ENCODE peak calls at places on chromosome 22, in four cellular contexts. H is stomach; M is adipocyte; P is activated naive CD8-positive, alpha-beta T cell treated with anti-CD3 and anti-CD28 coated beads, Interleukin-2, amount 10 ng/mL, durations not matched to agents 7 days and 5 days. V is an unnamed sample.

GRCh38 chr22:45225732-45226560 is 14.7 kb downstream of the KIAA0930 start:
- DNase-seq in H (no peak), M (peak), P (no peak), V (peak)

GRCh38 chr22:46803031-46803880 is 40.8 kb downstream of the TBC1D22A start:
- DNase-seq in H (peak), M (peak), P (peak), V (peak)

GRCh38 chr22:29308791-29309262 is 2.4 kb downstream of the GAS2L1 start:
- DNase-seq in H (no peak), M (peak), P (peak), V (peak)

GRCh38 chr22:46076651-46077339 is 73.5 kb upstream of the PPARA start:
- DNase-seq in P (no peak), M (peak), H (peak), V (peak)

GRCh38 chr22:30235687-30236170 is 10.8 kb downstream of the LIF start:
- DNase-seq in P (no peak), H (no peak), M (peak), V (peak)

GRCh38 chr22:43859621-43860020 is 2.7 kb downstream of the SULT4A1 start:
- DNase-seq in H (no peak), P (no peak), M (no peak), V (no peak)

GRCh38 chr22:36184433-36185035 is 17.1 kb downstream of the APOL4 start:
- DNase-seq in P (no peak), H (no peak), M (peak), V (peak)

GRCh38 chr22:20963201-20964052 is 3.6 kb upstream of the AIFM3 start:
- DNase-seq in P (no peak), M (no peak), H (no peak), V (no peak)

GRCh38 chr22:35436421-35436820 is 36.5 kb downstream of the MCM5 start:
- DNase-seq in H (no peak), P (no peak), M (no peak), V (no peak)

GRCh38 chr22:46070215-46070721 is 80.1 kb upstream of the PPARA start:
- DNase-seq in P (peak), M (peak), H (peak), V (peak)

GRCh38 chr22:43249789-43250188 is 62.9 kb upstream of the TTLL12 start:
- DNase-seq in P (no peak), M (no peak), H (no peak), V (no peak)

GRCh38 chr22:49632199-49633009 is 195.3 kb downstream of the BRD1 start:
- DNase-seq in P (peak), H (peak), M (peak), V (peak)

GRCh38 chr22:31243339-31244043 is 31.4 kb downstream of the LIMK2 start:
- DNase-seq in H (no peak), M (peak), P (no peak), V (no peak)

V was measured in AG20443.